ENCODE peak calls at places on chromosome 5, in seven cellular contexts. Y, M, H, G, B, R and S are unnamed samples.

GRCh38 chr5:54329731-54330709 is 19.6 kb upstream of the ARL15 start:
- DNase-seq in Y (no peak), M (peak; percentile 50), H (peak; percentile 96), G (no peak), B (no peak), R (no peak), S (no peak)

GRCh38 chr5:3356016-3356415 is 239.6 kb upstream of the IRX1 start:
- DNase-seq in Y (no peak), M (no peak), H (no peak), G (no peak), B (no peak), R (no peak), S (no peak)

GRCh38 chr5:154610321-154611154 is 132.5 kb upstream of the HAND1 start:
- DNase-seq in Y (peak; percentile 64), M (peak; percentile 84), H (peak; percentile 52), G (peak; percentile 82), B (peak; percentile 55), R (peak; percentile 91), S (peak; percentile 94)

GRCh38 chr5:98108497-98108896 is 665.0 kb upstream of the RGMB start:
- DNase-seq in Y (no peak), M (no peak), H (peak; percentile 85), G (no peak), B (no peak), R (no peak), S (no peak)

GRCh38 chr5:117812866-117813265 is 1175.5 kb downstream of the DTWD2 start:
- DNase-seq in Y (no peak), M (no peak), H (no peak), G (no peak), B (no peak), R (no peak), S (no peak)

GRCh38 chr5:81786509-81786908 is 35.6 kb upstream of the SSBP2 start:
- DNase-seq in Y (no peak), M (no peak), H (no peak), G (no peak), B (no peak), R (no peak), S (no peak)

GRCh38 chr5:174617910-174618309 is 106.5 kb upstream of the MSX2 start:
- DNase-seq in Y (no peak), M (no peak), H (no peak), G (no peak), B (no peak), R (peak; percentile 36), S (no peak)

GRCh38 chr5:76607353-76607871 is 15.8 kb downstream of the F2RL2 start:
- DNase-seq in Y (peak; percentile 7), M (no peak), H (no peak), G (no peak), B (no peak), R (no peak), S (no peak)

GRCh38 chr5:125134216-125135081 is 388.0 kb upstream of the ZNF608 start:
- DNase-seq in Y (no peak), M (no peak), H (peak; percentile 74), G (no peak), B (no peak), R (no peak), S (no peak)

GRCh38 chr5:178525906-178526732 is 64.1 kb downstream of the COL23A1 start:
- DNase-seq in Y (no peak), M (no peak), H (no peak), G (peak; percentile 81), B (no peak), R (no peak), S (no peak)

GRCh38 chr5:105977163-105977562 is 1693.6 kb downstream of the EFNA5 start:
- DNase-seq in Y (no peak), M (no peak), H (no peak), G (no peak), B (no peak), R (no peak), S (no peak)